ENCODE peak calls at places on chromosomes 2 and 18, in seven cellular contexts. One of them, this sample, is unnamed.

GRCh38 chr2:51350100-51350499 is 318.2 kb upstream of the NRXN1 start:
- DNase-seq in body of pancreas: no peak
- DNase-seq in heart right ventricle: no peak
- DNase-seq in fibroblast of lung: peak; percentile 26
- DNase-seq in transverse colon: no peak
- DNase-seq in lower lobe of right lung: no peak
- DNase-seq in Caco-2: no peak
- DNase-seq in this sample: no peak

GRCh38 chr18:58856881-58857280 is 7.8 kb upstream of the ZNF532 start:
- DNase-seq in body of pancreas: no peak
- DNase-seq in heart right ventricle: no peak
- DNase-seq in fibroblast of lung: peak; percentile 56
- DNase-seq in transverse colon: no peak
- DNase-seq in lower lobe of right lung: no peak
- DNase-seq in Caco-2: no peak
- DNase-seq in this sample: no peak

GRCh38 chr2:101251844-101252407 is 760 bp upstream of the CNOT11 start:
- DNase-seq in body of pancreas: peak; percentile 73
- DNase-seq in heart right ventricle: no peak
- DNase-seq in fibroblast of lung: no peak
- DNase-seq in transverse colon: peak; percentile 60
- DNase-seq in lower lobe of right lung: no peak
- DNase-seq in Caco-2: peak; percentile 77
- DNase-seq in this sample: no peak

GRCh38 chr18:4017479-4017878 is 437.6 kb downstream of the DLGAP1 start:
- DNase-seq in body of pancreas: no peak
- DNase-seq in heart right ventricle: no peak
- DNase-seq in fibroblast of lung: no peak
- DNase-seq in transverse colon: no peak
- DNase-seq in lower lobe of right lung: no peak
- DNase-seq in Caco-2: peak; percentile 32
- DNase-seq in this sample: no peak

GRCh38 chr2:239548491-239548890 is 147.7 kb upstream of the HDAC4 start:
- DNase-seq in body of pancreas: no peak
- DNase-seq in heart right ventricle: no peak
- DNase-seq in fibroblast of lung: no peak
- DNase-seq in transverse colon: no peak
- DNase-seq in lower lobe of right lung: no peak
- DNase-seq in Caco-2: no peak
- DNase-seq in this sample: no peak

GRCh38 chr2:120313695-120314615 is 32.0 kb upstream of the INHBB start:
- DNase-seq in body of pancreas: peak; percentile 26
- DNase-seq in heart right ventricle: no peak
- DNase-seq in fibroblast of lung: no peak
- DNase-seq in transverse colon: no peak
- DNase-seq in lower lobe of right lung: no peak
- DNase-seq in Caco-2: peak; percentile 24
- DNase-seq in this sample: no peak

GRCh38 chr2:102224824-102225739 is 38.3 kb downstream of the IL1RL2 start:
- DNase-seq in body of pancreas: no peak
- DNase-seq in heart right ventricle: no peak
- DNase-seq in fibroblast of lung: no peak
- DNase-seq in transverse colon: no peak
- DNase-seq in lower lobe of right lung: no peak
- DNase-seq in Caco-2: no peak
- DNase-seq in this sample: no peak

GRCh38 chr2:239612133-239612532 is 211.3 kb upstream of the HDAC4 start:
- DNase-seq in body of pancreas: no peak
- DNase-seq in heart right ventricle: no peak
- DNase-seq in fibroblast of lung: no peak
- DNase-seq in transverse colon: no peak
- DNase-seq in lower lobe of right lung: no peak
- DNase-seq in Caco-2: no peak
- DNase-seq in this sample: no peak

GRCh38 chr2:212124597-212124996 is 414.0 kb downstream of the ERBB4 start:
- DNase-seq in body of pancreas: no peak
- DNase-seq in heart right ventricle: no peak
- DNase-seq in fibroblast of lung: peak; percentile 18
- DNase-seq in transverse colon: no peak
- DNase-seq in lower lobe of right lung: no peak
- DNase-seq in Caco-2: peak; percentile 35
- DNase-seq in this sample: no peak

GRCh38 chr18:63101811-63102210 is 217.8 kb downstream of the BCL2 start:
- DNase-seq in body of pancreas: no peak
- DNase-seq in heart right ventricle: no peak
- DNase-seq in fibroblast of lung: no peak
- DNase-seq in transverse colon: no peak
- DNase-seq in lower lobe of right lung: no peak
- DNase-seq in Caco-2: no peak
- DNase-seq in this sample: no peak

GRCh38 chr18:61322265-61322873 is 10.9 kb upstream of the CDH20 start:
- DNase-seq in body of pancreas: peak; percentile 38
- DNase-seq in heart right ventricle: peak; percentile 41
- DNase-seq in fibroblast of lung: peak; percentile 38
- DNase-seq in transverse colon: peak; percentile 64
- DNase-seq in lower lobe of right lung: no peak
- DNase-seq in Caco-2: peak; percentile 69
- DNase-seq in this sample: peak; percentile 35

GRCh38 chr2:169172076-169172735 is 102.8 kb downstream of the DHRS9 start:
- DNase-seq in body of pancreas: no peak
- DNase-seq in heart right ventricle: no peak
- DNase-seq in fibroblast of lung: peak; percentile 71
- DNase-seq in transverse colon: no peak
- DNase-seq in lower lobe of right lung: no peak
- DNase-seq in Caco-2: no peak
- DNase-seq in this sample: no peak

GRCh38 chr2:26010943-26011342 is 22.9 kb upstream of the RAB10 start:
- DNase-seq in body of pancreas: no peak
- DNase-seq in heart right ventricle: no peak
- DNase-seq in fibroblast of lung: no peak
- DNase-seq in transverse colon: no peak
- DNase-seq in lower lobe of right lung: no peak
- DNase-seq in Caco-2: no peak
- DNase-seq in this sample: no peak